ENCODE peak calls at places on chromosome 10, in four cellular contexts. One of them, this sample, is unnamed. For H3K4me1 and H3K27me3, the result is how much of the 10 kb centered on the place peaks cover.

GRCh38 chr10:72832701-72833100 is 60.8 kb upstream of the OIT3 start:
- DNase-seq in CD4-positive, alpha-beta memory T cell: no peak
- DNase-seq in CD8-positive, alpha-beta T cell: no peak
- DNase-seq in Karpas-422: no peak
- DNase-seq in this sample: no peak

GRCh38 chr10:112628951-112629604 is 182.1 kb downstream of the VTI1A start:
- DNase-seq in CD4-positive, alpha-beta memory T cell: no peak
- DNase-seq in CD8-positive, alpha-beta T cell: no peak
- DNase-seq in Karpas-422: no peak
- DNase-seq in this sample: no peak

GRCh38 chr10:95742529-95742884 is 13.5 kb upstream of the ENTPD1 start:
- DNase-seq in CD4-positive, alpha-beta memory T cell: no peak
- DNase-seq in CD8-positive, alpha-beta T cell: no peak
- DNase-seq in Karpas-422: no peak
- DNase-seq in this sample: no peak

GRCh38 chr10:114577133-114577532 is 80.9 kb downstream of the ABLIM1 start:
- DNase-seq in CD4-positive, alpha-beta memory T cell: no peak
- DNase-seq in CD8-positive, alpha-beta T cell: no peak
- DNase-seq in Karpas-422: no peak
- DNase-seq in this sample: no peak

GRCh38 chr10:79223346-79224048 is 123.8 kb upstream of the PPIF start:
- DNase-seq in CD4-positive, alpha-beta memory T cell: no peak
- DNase-seq in CD8-positive, alpha-beta T cell: no peak
- DNase-seq in Karpas-422: no peak
- DNase-seq in this sample: no peak

GRCh38 chr10:79387466-79387973 is 40.3 kb downstream of the PPIF start:
- DNase-seq in CD4-positive, alpha-beta memory T cell: no peak
- DNase-seq in CD8-positive, alpha-beta T cell: no peak
- DNase-seq in Karpas-422: no peak
- DNase-seq in this sample: no peak

GRCh38 chr10:21494221-21495001 is 31.1 kb downstream of the SKIDA1 start:
- DNase-seq in CD4-positive, alpha-beta memory T cell: peak
- DNase-seq in CD8-positive, alpha-beta T cell: no peak
- DNase-seq in Karpas-422: no peak
- DNase-seq in this sample: no peak

GRCh38 chr10:34464000-34464399 is 351.1 kb downstream of the PARD3 start:
- DNase-seq in CD4-positive, alpha-beta memory T cell: no peak
- DNase-seq in CD8-positive, alpha-beta T cell: no peak
- DNase-seq in Karpas-422: no peak
- DNase-seq in this sample: no peak

GRCh38 chr10:24873281-24873683 is 79.1 kb downstream of the PRTFDC1 start:
- DNase-seq in CD4-positive, alpha-beta memory T cell: no peak
- DNase-seq in CD8-positive, alpha-beta T cell: no peak
- DNase-seq in Karpas-422: no peak
- DNase-seq in this sample: no peak

GRCh38 chr10:16505168-16505567 is 16.5 kb downstream of the C1QL3 start:
- DNase-seq in CD4-positive, alpha-beta memory T cell: no peak
- DNase-seq in CD8-positive, alpha-beta T cell: no peak
- DNase-seq in Karpas-422: no peak
- DNase-seq in this sample: no peak

GRCh38 chr10:1382711-1383110 is 326.5 kb downstream of the WDR37 start:
- DNase-seq in CD4-positive, alpha-beta memory T cell: no peak
- DNase-seq in CD8-positive, alpha-beta T cell: no peak
- DNase-seq in Karpas-422: no peak
- DNase-seq in this sample: no peak

GRCh38 chr10:76251773-76252617 is 820.6 kb downstream of the LRMDA start:
- DNase-seq in CD4-positive, alpha-beta memory T cell: no peak
- DNase-seq in CD8-positive, alpha-beta T cell: no peak
- DNase-seq in Karpas-422: no peak
- DNase-seq in this sample: no peak

GRCh38 chr10:106226831-106227230 is 937.7 kb downstream of the SORCS1 start:
- DNase-seq in CD4-positive, alpha-beta memory T cell: no peak
- DNase-seq in CD8-positive, alpha-beta T cell: no peak
- DNase-seq in Karpas-422: no peak
- DNase-seq in this sample: no peak

GRCh38 chr10:36475746-36476145 is 649.7 kb upstream of the ANKRD30A start:
- DNase-seq in CD4-positive, alpha-beta memory T cell: no peak
- DNase-seq in CD8-positive, alpha-beta T cell: no peak
- DNase-seq in Karpas-422: peak
- DNase-seq in this sample: no peak

GRCh38 chr10:127907411-127908105 is 655 bp downstream of the PTPRE start:
- DNase-seq in CD4-positive, alpha-beta memory T cell: no peak
- DNase-seq in CD8-positive, alpha-beta T cell: no peak
- DNase-seq in Karpas-422: no peak
- DNase-seq in this sample: no peak

GRCh38 chr10:66717221-66717981 is 208.4 kb upstream of the LRRTM3 start:
- DNase-seq in CD4-positive, alpha-beta memory T cell: no peak
- DNase-seq in CD8-positive, alpha-beta T cell: no peak
- DNase-seq in Karpas-422: no peak
- DNase-seq in this sample: no peak

GRCh38 chr10:100072514-100072913 is 9.2 kb downstream of the CPN1 start:
- DNase-seq in CD4-positive, alpha-beta memory T cell: no peak
- DNase-seq in CD8-positive, alpha-beta T cell: no peak
- DNase-seq in Karpas-422: no peak
- DNase-seq in this sample: no peak

GRCh38 chr10:100065084-100065660 is 16.5 kb downstream of the CPN1 start:
- DNase-seq in CD4-positive, alpha-beta memory T cell: no peak
- DNase-seq in CD8-positive, alpha-beta T cell: no peak
- DNase-seq in Karpas-422: no peak
- DNase-seq in this sample: no peak

DNA sequence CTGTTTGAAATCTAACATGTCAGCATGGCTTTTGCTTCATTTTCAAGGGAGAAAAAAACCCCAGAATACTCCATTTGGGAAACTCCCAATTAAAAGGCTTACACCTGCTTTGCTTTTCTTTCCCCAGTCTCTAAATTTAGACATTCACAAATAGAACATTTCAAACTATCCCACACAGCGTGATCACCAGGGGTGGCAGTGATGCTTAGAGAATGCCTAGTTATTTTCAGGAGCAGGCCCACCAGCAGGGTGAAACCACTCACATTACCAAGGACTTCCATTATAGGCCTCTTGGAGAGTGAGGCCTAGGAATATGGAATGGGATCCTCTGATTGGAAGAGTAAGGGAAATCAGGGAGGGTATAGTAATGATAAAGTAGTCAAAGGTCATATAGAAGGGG is 14.2 kb downstream of the CPN1 start:
- DNase-seq in CD4-positive, alpha-beta memory T cell: no peak
- DNase-seq in CD8-positive, alpha-beta T cell: no peak
- DNase-seq in Karpas-422: no peak
- DNase-seq in this sample: no peak
- H3K4me1 ChIP-seq in CD4-positive, alpha-beta memory T cell: under half
- H3K4me1 ChIP-seq in CD8-positive, alpha-beta T cell: under half
- H3K4me1 ChIP-seq in Karpas-422: under half
- H3K4me1 ChIP-seq in this sample: under half

GRCh38 chr10:104349623-104350142 is 4.0 kb upstream of the CFAP58 start:
- DNase-seq in CD4-positive, alpha-beta memory T cell: no peak
- DNase-seq in CD8-positive, alpha-beta T cell: no peak
- DNase-seq in Karpas-422: peak
- DNase-seq in this sample: no peak
- H3K27ac ChIP-seq in CD4-positive, alpha-beta memory T cell: no peak
- H3K27ac ChIP-seq in CD8-positive, alpha-beta T cell: no peak
- H3K27ac ChIP-seq in Karpas-422: peak
- H3K27ac ChIP-seq in this sample: no peak

DNA sequence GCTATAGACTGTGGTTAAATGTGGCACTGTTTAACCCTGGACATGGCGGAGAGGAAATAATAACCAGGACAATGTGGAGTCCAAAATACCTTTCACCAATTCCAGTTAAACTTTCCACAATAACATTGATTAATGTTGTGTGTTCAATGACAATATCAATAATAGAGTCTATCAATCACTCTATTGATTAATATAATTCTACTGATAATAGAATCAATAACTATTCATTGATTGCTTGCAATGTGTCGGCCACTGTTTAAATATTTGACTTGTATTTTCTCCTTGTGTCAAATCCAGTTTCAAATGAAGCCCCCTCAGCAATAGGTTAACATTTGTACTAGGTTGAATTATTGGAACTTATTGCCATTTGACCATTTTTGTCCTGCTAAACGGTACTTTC is 187.0 kb downstream of the PTPN20 start:
- DNase-seq in CD4-positive, alpha-beta memory T cell: no peak
- DNase-seq in CD8-positive, alpha-beta T cell: no peak
- DNase-seq in Karpas-422: no peak
- DNase-seq in this sample: no peak
- H3K27me3 ChIP-seq in CD4-positive, alpha-beta memory T cell: under half
- H3K27me3 ChIP-seq in CD8-positive, alpha-beta T cell: under half
- H3K27me3 ChIP-seq in Karpas-422: under half
- H3K27me3 ChIP-seq in this sample: under half

GRCh38 chr10:102120987-102121738 is 995 bp upstream of the LDB1 start:
- DNase-seq in CD4-positive, alpha-beta memory T cell: no peak
- DNase-seq in CD8-positive, alpha-beta T cell: no peak
- DNase-seq in Karpas-422: peak
- DNase-seq in this sample: peak
- H3K4me1 ChIP-seq in CD4-positive, alpha-beta memory T cell: under half
- H3K4me1 ChIP-seq in CD8-positive, alpha-beta T cell: under half
- H3K4me1 ChIP-seq in Karpas-422: under half
- H3K4me1 ChIP-seq in this sample: under half

GRCh38 chr10:30821269-30821993 is 191.9 kb upstream of the LYZL2 start:
- DNase-seq in CD4-positive, alpha-beta memory T cell: no peak
- DNase-seq in CD8-positive, alpha-beta T cell: no peak
- DNase-seq in Karpas-422: no peak
- DNase-seq in this sample: no peak
- H3K27ac ChIP-seq in CD4-positive, alpha-beta memory T cell: no peak
- H3K27ac ChIP-seq in CD8-positive, alpha-beta T cell: no peak
- H3K27ac ChIP-seq in Karpas-422: no peak
- H3K27ac ChIP-seq in this sample: no peak

DNA sequence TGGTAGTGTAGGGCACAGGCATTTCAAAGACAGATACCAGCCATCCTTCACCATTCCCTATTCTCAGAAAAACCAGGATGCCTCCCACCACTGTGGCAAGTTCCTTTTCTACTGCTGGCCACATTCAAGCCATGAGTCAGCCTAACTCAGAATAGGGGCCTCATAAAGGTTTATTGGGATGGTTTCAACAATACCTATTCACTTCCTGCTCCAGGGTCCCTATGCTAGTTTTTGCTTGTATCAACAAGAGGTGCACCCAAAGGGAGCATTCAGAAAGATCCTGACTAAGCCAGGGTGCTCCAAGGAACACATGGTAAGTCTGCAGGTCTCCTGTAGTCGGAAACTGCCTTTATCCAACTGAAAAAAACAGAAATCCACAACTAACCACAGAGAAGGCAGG is 76.9 kb upstream of the EGR2 start:
- DNase-seq in CD4-positive, alpha-beta memory T cell: no peak
- DNase-seq in CD8-positive, alpha-beta T cell: no peak
- DNase-seq in Karpas-422: no peak
- DNase-seq in this sample: no peak
- H3K27me3 ChIP-seq in CD4-positive, alpha-beta memory T cell: under half
- H3K27me3 ChIP-seq in CD8-positive, alpha-beta T cell: under half
- H3K27me3 ChIP-seq in Karpas-422: under half
- H3K27me3 ChIP-seq in this sample: under half

GRCh38 chr10:110900983-110901382 is 18.0 kb downstream of the BBIP1 start:
- DNase-seq in CD4-positive, alpha-beta memory T cell: no peak
- DNase-seq in CD8-positive, alpha-beta T cell: no peak
- DNase-seq in Karpas-422: no peak
- DNase-seq in this sample: no peak

GRCh38 chr10:110898391-110898790 is 20.6 kb downstream of the BBIP1 start:
- DNase-seq in CD4-positive, alpha-beta memory T cell: no peak
- DNase-seq in CD8-positive, alpha-beta T cell: no peak
- DNase-seq in Karpas-422: no peak
- DNase-seq in this sample: no peak

GRCh38 chr10:110897184-110897583 is 21.8 kb downstream of the BBIP1 start:
- DNase-seq in CD4-positive, alpha-beta memory T cell: no peak
- DNase-seq in CD8-positive, alpha-beta T cell: no peak
- DNase-seq in Karpas-422: no peak
- DNase-seq in this sample: no peak

GRCh38 chr10:110903280-110904278 is 15.4 kb downstream of the BBIP1 start:
- DNase-seq in CD4-positive, alpha-beta memory T cell: no peak
- DNase-seq in CD8-positive, alpha-beta T cell: no peak
- DNase-seq in Karpas-422: no peak
- DNase-seq in this sample: no peak

GRCh38 chr10:110901954-110902819 is 16.8 kb downstream of the BBIP1 start:
- DNase-seq in CD4-positive, alpha-beta memory T cell: no peak
- DNase-seq in CD8-positive, alpha-beta T cell: no peak
- DNase-seq in Karpas-422: no peak
- DNase-seq in this sample: no peak
- H3K4me1 ChIP-seq in CD4-positive, alpha-beta memory T cell: under half
- H3K4me1 ChIP-seq in CD8-positive, alpha-beta T cell: under half
- H3K4me1 ChIP-seq in Karpas-422: under half
- H3K4me1 ChIP-seq in this sample: under half

GRCh38 chr10:77553966-77554365 is 83.6 kb downstream of the KCNMA1 start:
- DNase-seq in CD4-positive, alpha-beta memory T cell: no peak
- DNase-seq in CD8-positive, alpha-beta T cell: no peak
- DNase-seq in Karpas-422: no peak
- DNase-seq in this sample: no peak
- H3K27ac ChIP-seq in CD4-positive, alpha-beta memory T cell: no peak
- H3K27ac ChIP-seq in CD8-positive, alpha-beta T cell: no peak
- H3K27ac ChIP-seq in Karpas-422: no peak
- H3K27ac ChIP-seq in this sample: no peak

DNA sequence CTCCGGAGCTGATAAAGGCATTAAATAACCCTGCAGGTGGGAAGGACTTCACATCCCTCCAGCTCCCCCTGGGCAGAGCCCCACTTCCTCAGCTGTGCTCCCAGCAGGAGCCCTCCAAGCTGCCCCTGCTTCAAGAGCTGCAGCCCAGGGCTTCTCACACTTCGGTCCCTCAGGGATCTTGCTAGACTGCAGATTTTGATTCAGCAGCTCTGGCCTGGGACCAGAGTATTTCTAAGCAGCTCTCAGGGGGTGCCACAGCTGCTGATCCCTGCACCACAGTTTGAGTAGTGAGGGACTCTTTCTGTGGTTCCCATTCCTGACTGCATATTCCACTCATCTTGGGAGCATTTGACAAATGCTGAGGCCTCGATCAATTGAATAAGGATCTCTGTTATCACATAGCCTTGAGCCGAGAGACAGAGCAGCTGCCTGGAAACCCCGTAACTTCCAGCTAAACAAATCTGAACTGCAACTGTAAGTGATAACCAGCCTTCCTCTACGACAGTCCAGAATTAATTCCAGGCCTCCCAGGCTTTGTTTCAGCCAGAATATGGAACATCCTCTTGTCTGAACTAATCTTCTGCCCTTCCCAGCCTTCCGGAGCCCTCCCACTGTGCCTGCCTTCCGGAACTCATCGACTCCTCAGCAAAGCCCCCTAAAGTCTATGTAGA is 161.4 kb downstream of the CCDC3 start:
- DNase-seq in CD4-positive, alpha-beta memory T cell: no peak
- DNase-seq in CD8-positive, alpha-beta T cell: no peak
- DNase-seq in Karpas-422: no peak
- DNase-seq in this sample: no peak
- H3K27me3 ChIP-seq in CD4-positive, alpha-beta memory T cell: under half
- H3K27me3 ChIP-seq in CD8-positive, alpha-beta T cell: under half
- H3K27me3 ChIP-seq in Karpas-422: under half
- H3K27me3 ChIP-seq in this sample: under half